ENCODE peak calls at places on chromosomes 3 and 15, in ten cellular contexts. One of them, this sample, is unnamed.

GRCh38 chr3:184275961-184276910 is at the start of gene ECE2:
- DNase-seq in progenitor cell of endocrine pancreas: no peak
- DNase-seq in GM10248: no peak
- DNase-seq in activated CD4-positive, CD25-positive, alpha-beta regulatory T cell: no peak
- DNase-seq in fibroblast of pulmonary artery: no peak
- DNase-seq in psoas muscle: no peak
- DNase-seq in sigmoid colon: no peak
- DNase-seq in iris pigment epithelial cell: no peak
- DNase-seq in T1000: no peak
- DNase-seq in activated CD4-positive, alpha-beta T cell treated with anti-CD3 and anti-CD28 coated beads for 24 hours: no peak
- DNase-seq in this sample: no peak

GRCh38 chr15:40333922-40334492 is 6.7 kb downstream of the CCDC9B start:
- DNase-seq in psoas muscle: peak
- DNase-seq in activated CD4-positive, CD25-positive, alpha-beta regulatory T cell: no peak
- DNase-seq in GM10248: peak
- DNase-seq in fibroblast of pulmonary artery: peak
- DNase-seq in activated CD4-positive, alpha-beta T cell treated with anti-CD3 and anti-CD28 coated beads for 24 hours: no peak
- DNase-seq in progenitor cell of endocrine pancreas: no peak
- DNase-seq in sigmoid colon: peak
- DNase-seq in T1000: no peak
- DNase-seq in iris pigment epithelial cell: peak
- DNase-seq in this sample: peak

GRCh38 chr3:25887907-25888306 is 98.0 kb downstream of the OXSM start:
- DNase-seq in T1000: no peak
- DNase-seq in fibroblast of pulmonary artery: no peak
- DNase-seq in activated CD4-positive, alpha-beta T cell treated with anti-CD3 and anti-CD28 coated beads for 24 hours: no peak
- DNase-seq in sigmoid colon: no peak
- DNase-seq in progenitor cell of endocrine pancreas: no peak
- DNase-seq in iris pigment epithelial cell: no peak
- DNase-seq in psoas muscle: no peak
- DNase-seq in GM10248: no peak
- DNase-seq in activated CD4-positive, CD25-positive, alpha-beta regulatory T cell: no peak
- DNase-seq in this sample: no peak

GRCh38 chr3:127459205-127459604 is 131.3 kb downstream of the TPRA1 start:
- DNase-seq in activated CD4-positive, CD25-positive, alpha-beta regulatory T cell: no peak
- DNase-seq in iris pigment epithelial cell: no peak
- DNase-seq in progenitor cell of endocrine pancreas: no peak
- DNase-seq in T1000: no peak
- DNase-seq in GM10248: no peak
- DNase-seq in psoas muscle: peak
- DNase-seq in activated CD4-positive, alpha-beta T cell treated with anti-CD3 and anti-CD28 coated beads for 24 hours: no peak
- DNase-seq in fibroblast of pulmonary artery: no peak
- DNase-seq in sigmoid colon: no peak
- DNase-seq in this sample: no peak

GRCh38 chr15:29921130-29921601 is 98.9 kb upstream of the TJP1 start:
- DNase-seq in GM10248: no peak
- DNase-seq in T1000: no peak
- DNase-seq in fibroblast of pulmonary artery: no peak
- DNase-seq in progenitor cell of endocrine pancreas: no peak
- DNase-seq in activated CD4-positive, alpha-beta T cell treated with anti-CD3 and anti-CD28 coated beads for 24 hours: no peak
- DNase-seq in sigmoid colon: no peak
- DNase-seq in activated CD4-positive, CD25-positive, alpha-beta regulatory T cell: no peak
- DNase-seq in psoas muscle: no peak
- DNase-seq in iris pigment epithelial cell: no peak
- DNase-seq in this sample: no peak

GRCh38 chr3:16583551-16583950 is 21.7 kb downstream of the DAZL start:
- DNase-seq in T1000: no peak
- DNase-seq in progenitor cell of endocrine pancreas: no peak
- DNase-seq in activated CD4-positive, alpha-beta T cell treated with anti-CD3 and anti-CD28 coated beads for 24 hours: no peak
- DNase-seq in activated CD4-positive, CD25-positive, alpha-beta regulatory T cell: no peak
- DNase-seq in fibroblast of pulmonary artery: peak
- DNase-seq in psoas muscle: no peak
- DNase-seq in sigmoid colon: no peak
- DNase-seq in iris pigment epithelial cell: peak
- DNase-seq in GM10248: no peak
- DNase-seq in this sample: no peak

GRCh38 chr15:82554351-82554750 is 14.1 kb upstream of the RPS17 start:
- DNase-seq in fibroblast of pulmonary artery: no peak
- DNase-seq in progenitor cell of endocrine pancreas: no peak
- DNase-seq in activated CD4-positive, CD25-positive, alpha-beta regulatory T cell: no peak
- DNase-seq in activated CD4-positive, alpha-beta T cell treated with anti-CD3 and anti-CD28 coated beads for 24 hours: no peak
- DNase-seq in T1000: no peak
- DNase-seq in sigmoid colon: no peak
- DNase-seq in iris pigment epithelial cell: no peak
- DNase-seq in GM10248: no peak
- DNase-seq in psoas muscle: no peak
- DNase-seq in this sample: no peak

GRCh38 chr3:72894941-72895552 is 7.2 kb downstream of the GXYLT2 start:
- DNase-seq in T1000: no peak
- DNase-seq in iris pigment epithelial cell: no peak
- DNase-seq in psoas muscle: no peak
- DNase-seq in activated CD4-positive, alpha-beta T cell treated with anti-CD3 and anti-CD28 coated beads for 24 hours: no peak
- DNase-seq in GM10248: no peak
- DNase-seq in fibroblast of pulmonary artery: no peak
- DNase-seq in sigmoid colon: no peak
- DNase-seq in activated CD4-positive, CD25-positive, alpha-beta regulatory T cell: no peak
- DNase-seq in progenitor cell of endocrine pancreas: no peak
- DNase-seq in this sample: no peak

GRCh38 chr3:142691527-142691926 is 32.3 kb upstream of the TRPC1 start:
- DNase-seq in progenitor cell of endocrine pancreas: no peak
- DNase-seq in activated CD4-positive, alpha-beta T cell treated with anti-CD3 and anti-CD28 coated beads for 24 hours: no peak
- DNase-seq in sigmoid colon: no peak
- DNase-seq in T1000: no peak
- DNase-seq in fibroblast of pulmonary artery: no peak
- DNase-seq in GM10248: no peak
- DNase-seq in psoas muscle: no peak
- DNase-seq in activated CD4-positive, CD25-positive, alpha-beta regulatory T cell: no peak
- DNase-seq in iris pigment epithelial cell: no peak
- DNase-seq in this sample: no peak

GRCh38 chr15:28935316-28935715 is 49.5 kb downstream of the APBA2 start:
- DNase-seq in psoas muscle: no peak
- DNase-seq in sigmoid colon: peak
- DNase-seq in progenitor cell of endocrine pancreas: no peak
- DNase-seq in iris pigment epithelial cell: no peak
- DNase-seq in T1000: no peak
- DNase-seq in fibroblast of pulmonary artery: peak
- DNase-seq in GM10248: peak
- DNase-seq in activated CD4-positive, alpha-beta T cell treated with anti-CD3 and anti-CD28 coated beads for 24 hours: no peak
- DNase-seq in activated CD4-positive, CD25-positive, alpha-beta regulatory T cell: no peak
- DNase-seq in this sample: peak

GRCh38 chr3:107951111-107951510 is 139.7 kb downstream of the CD47 start:
- DNase-seq in iris pigment epithelial cell: peak
- DNase-seq in sigmoid colon: no peak
- DNase-seq in progenitor cell of endocrine pancreas: no peak
- DNase-seq in activated CD4-positive, alpha-beta T cell treated with anti-CD3 and anti-CD28 coated beads for 24 hours: no peak
- DNase-seq in activated CD4-positive, CD25-positive, alpha-beta regulatory T cell: no peak
- DNase-seq in fibroblast of pulmonary artery: peak
- DNase-seq in T1000: no peak
- DNase-seq in psoas muscle: no peak
- DNase-seq in GM10248: no peak
- DNase-seq in this sample: no peak

GRCh38 chr3:147924755-147925154 is 515.6 kb downstream of the ZIC1 start:
- DNase-seq in T1000: no peak
- DNase-seq in GM10248: no peak
- DNase-seq in psoas muscle: no peak
- DNase-seq in iris pigment epithelial cell: no peak
- DNase-seq in fibroblast of pulmonary artery: no peak
- DNase-seq in activated CD4-positive, CD25-positive, alpha-beta regulatory T cell: no peak
- DNase-seq in progenitor cell of endocrine pancreas: no peak
- DNase-seq in activated CD4-positive, alpha-beta T cell treated with anti-CD3 and anti-CD28 coated beads for 24 hours: no peak
- DNase-seq in sigmoid colon: no peak
- DNase-seq in this sample: no peak

GRCh38 chr3:126661532-126661931 is 6.6 kb upstream of the TXNRD3 start:
- DNase-seq in fibroblast of pulmonary artery: no peak
- DNase-seq in activated CD4-positive, alpha-beta T cell treated with anti-CD3 and anti-CD28 coated beads for 24 hours: no peak
- DNase-seq in iris pigment epithelial cell: no peak
- DNase-seq in GM10248: no peak
- DNase-seq in psoas muscle: no peak
- DNase-seq in activated CD4-positive, CD25-positive, alpha-beta regulatory T cell: no peak
- DNase-seq in progenitor cell of endocrine pancreas: no peak
- DNase-seq in T1000: no peak
- DNase-seq in sigmoid colon: no peak
- DNase-seq in this sample: no peak